ENCODE peak calls at places on chromosome 16, in nine cellular contexts. One of them, this sample, is unnamed.

GRCh38 chr16:919658-920631 is 50.8 kb downstream of the LMF1 start:
- DNase-seq in right lobe of liver: peak; percentile 50
- DNase-seq in fibroblast of lung: peak; percentile 33
- DNase-seq in heart left ventricle: no peak
- DNase-seq in transverse colon: no peak
- DNase-seq in mesendoderm: no peak
- DNase-seq in neural progenitor cell: no peak
- DNase-seq in right atrium auricular region: peak; percentile 63
- DNase-seq in adrenal gland: no peak
- DNase-seq in this sample: no peak

GRCh38 chr16:52069866-52070265 is 477.1 kb downstream of the TOX3 start:
- DNase-seq in right lobe of liver: no peak
- DNase-seq in fibroblast of lung: peak; percentile 15
- DNase-seq in heart left ventricle: no peak
- DNase-seq in transverse colon: no peak
- DNase-seq in mesendoderm: peak; percentile 73
- DNase-seq in neural progenitor cell: peak; percentile 59
- DNase-seq in right atrium auricular region: no peak
- DNase-seq in adrenal gland: no peak
- DNase-seq in this sample: peak; percentile 34

GRCh38 chr16:8798535-8799157 is 1.0 kb downstream of the PMM2 start:
- DNase-seq in right lobe of liver: no peak
- DNase-seq in fibroblast of lung: no peak
- DNase-seq in heart left ventricle: no peak
- DNase-seq in transverse colon: no peak
- DNase-seq in mesendoderm: no peak
- DNase-seq in neural progenitor cell: no peak
- DNase-seq in right atrium auricular region: no peak
- DNase-seq in adrenal gland: no peak
- DNase-seq in this sample: no peak

GRCh38 chr16:12573730-12574383 is 229.8 kb downstream of the CPPED1 start:
- DNase-seq in right lobe of liver: peak; percentile 80
- DNase-seq in fibroblast of lung: peak; percentile 2
- DNase-seq in heart left ventricle: peak; percentile 21
- DNase-seq in transverse colon: peak; percentile 51
- DNase-seq in mesendoderm: peak; percentile 72
- DNase-seq in neural progenitor cell: peak; percentile 70
- DNase-seq in right atrium auricular region: peak; percentile 64
- DNase-seq in adrenal gland: peak; percentile 33
- DNase-seq in this sample: peak; percentile 54

GRCh38 chr16:81564368-81565060 is 119.9 kb downstream of the CMIP start:
- DNase-seq in right lobe of liver: no peak
- DNase-seq in fibroblast of lung: no peak
- DNase-seq in heart left ventricle: no peak
- DNase-seq in transverse colon: no peak
- DNase-seq in mesendoderm: no peak
- DNase-seq in neural progenitor cell: no peak
- DNase-seq in right atrium auricular region: no peak
- DNase-seq in adrenal gland: no peak
- DNase-seq in this sample: no peak

GRCh38 chr16:30429418-30429677 is 482 bp downstream of the DCTPP1 start:
- DNase-seq in right lobe of liver: no peak
- DNase-seq in fibroblast of lung: no peak
- DNase-seq in heart left ventricle: no peak
- DNase-seq in transverse colon: no peak
- DNase-seq in mesendoderm: no peak
- DNase-seq in neural progenitor cell: no peak
- DNase-seq in right atrium auricular region: no peak
- DNase-seq in adrenal gland: no peak
- DNase-seq in this sample: peak; percentile 30

GRCh38 chr16:67244387-67245188 is 2.7 kb downstream of the FHOD1 start:
- DNase-seq in right lobe of liver: peak; percentile 79
- DNase-seq in fibroblast of lung: peak; percentile 68
- DNase-seq in heart left ventricle: peak; percentile 87
- DNase-seq in transverse colon: peak; percentile 76
- DNase-seq in mesendoderm: peak; percentile 77
- DNase-seq in neural progenitor cell: no peak
- DNase-seq in right atrium auricular region: peak; percentile 84
- DNase-seq in adrenal gland: peak; percentile 75
- DNase-seq in this sample: peak; percentile 79

GRCh38 chr16:69563605-69564580 is 1.9 kb upstream of the NFAT5 start:
- DNase-seq in right lobe of liver: no peak
- DNase-seq in fibroblast of lung: peak; percentile 17
- DNase-seq in heart left ventricle: no peak
- DNase-seq in transverse colon: no peak
- DNase-seq in mesendoderm: peak; percentile 61
- DNase-seq in neural progenitor cell: peak; percentile 92
- DNase-seq in right atrium auricular region: no peak
- DNase-seq in adrenal gland: no peak
- DNase-seq in this sample: peak; percentile 23

GRCh38 chr16:19071811-19072777 is 4.7 kb downstream of the COQ7 start:
- DNase-seq in right lobe of liver: no peak
- DNase-seq in fibroblast of lung: peak; percentile 61
- DNase-seq in heart left ventricle: peak; percentile 40
- DNase-seq in transverse colon: peak; percentile 77
- DNase-seq in mesendoderm: peak; percentile 75
- DNase-seq in neural progenitor cell: peak; percentile 66
- DNase-seq in right atrium auricular region: no peak
- DNase-seq in adrenal gland: peak; percentile 50
- DNase-seq in this sample: peak; percentile 42

GRCh38 chr16:53518550-53519416 is 15.8 kb upstream of the AKTIP start:
- DNase-seq in right lobe of liver: no peak
- DNase-seq in fibroblast of lung: no peak
- DNase-seq in heart left ventricle: peak; percentile 74
- DNase-seq in transverse colon: peak; percentile 71
- DNase-seq in mesendoderm: no peak
- DNase-seq in neural progenitor cell: no peak
- DNase-seq in right atrium auricular region: peak; percentile 80
- DNase-seq in adrenal gland: no peak
- DNase-seq in this sample: no peak

GRCh38 chr16:30964540-30965226 is 7.1 kb downstream of the SETD1A start:
- DNase-seq in right lobe of liver: no peak
- DNase-seq in fibroblast of lung: no peak
- DNase-seq in heart left ventricle: no peak
- DNase-seq in transverse colon: no peak
- DNase-seq in mesendoderm: no peak
- DNase-seq in neural progenitor cell: no peak
- DNase-seq in right atrium auricular region: no peak
- DNase-seq in adrenal gland: no peak
- DNase-seq in this sample: no peak

GRCh38 chr16:86878290-86879160 is 300.2 kb downstream of the FOXL1 start:
- DNase-seq in right lobe of liver: no peak
- DNase-seq in fibroblast of lung: no peak
- DNase-seq in heart left ventricle: no peak
- DNase-seq in transverse colon: no peak
- DNase-seq in mesendoderm: no peak
- DNase-seq in neural progenitor cell: peak; percentile 36
- DNase-seq in right atrium auricular region: no peak
- DNase-seq in adrenal gland: no peak
- DNase-seq in this sample: no peak

GRCh38 chr16:56842133-56842532 is 22.9 kb upstream of the SLC12A3 start:
- DNase-seq in right lobe of liver: no peak
- DNase-seq in fibroblast of lung: no peak
- DNase-seq in heart left ventricle: no peak
- DNase-seq in transverse colon: no peak
- DNase-seq in mesendoderm: no peak
- DNase-seq in neural progenitor cell: no peak
- DNase-seq in right atrium auricular region: no peak
- DNase-seq in adrenal gland: no peak
- DNase-seq in this sample: no peak

GRCh38 chr16:61892531-61892930 is 143.7 kb downstream of the CDH8 start:
- DNase-seq in right lobe of liver: no peak
- DNase-seq in fibroblast of lung: no peak
- DNase-seq in heart left ventricle: no peak
- DNase-seq in transverse colon: no peak
- DNase-seq in mesendoderm: peak; percentile 47
- DNase-seq in neural progenitor cell: no peak
- DNase-seq in right atrium auricular region: no peak
- DNase-seq in adrenal gland: no peak
- DNase-seq in this sample: peak; percentile 26

GRCh38 chr16:23975293-23975692 is 139.5 kb downstream of the PRKCB start:
- DNase-seq in right lobe of liver: no peak
- DNase-seq in fibroblast of lung: no peak
- DNase-seq in heart left ventricle: no peak
- DNase-seq in transverse colon: no peak
- DNase-seq in mesendoderm: no peak
- DNase-seq in neural progenitor cell: no peak
- DNase-seq in right atrium auricular region: no peak
- DNase-seq in adrenal gland: no peak
- DNase-seq in this sample: no peak

GRCh38 chr16:87358250-87358649 is 25.3 kb downstream of the FBXO31 start:
- DNase-seq in right lobe of liver: no peak
- DNase-seq in fibroblast of lung: no peak
- DNase-seq in heart left ventricle: no peak
- DNase-seq in transverse colon: no peak
- DNase-seq in mesendoderm: no peak
- DNase-seq in neural progenitor cell: no peak
- DNase-seq in right atrium auricular region: no peak
- DNase-seq in adrenal gland: no peak
- DNase-seq in this sample: no peak

GRCh38 chr16:71479420-71479819 is 9.7 kb downstream of the ZNF19 start:
- DNase-seq in right lobe of liver: no peak
- DNase-seq in fibroblast of lung: peak; percentile 40
- DNase-seq in heart left ventricle: no peak
- DNase-seq in transverse colon: peak; percentile 10
- DNase-seq in mesendoderm: peak; percentile 64
- DNase-seq in neural progenitor cell: peak; percentile 60
- DNase-seq in right atrium auricular region: no peak
- DNase-seq in adrenal gland: no peak
- DNase-seq in this sample: no peak

GRCh38 chr16:70753228-70753627 is 47.7 kb downstream of the VAC14 start:
- DNase-seq in right lobe of liver: no peak
- DNase-seq in fibroblast of lung: no peak
- DNase-seq in heart left ventricle: no peak
- DNase-seq in transverse colon: no peak
- DNase-seq in mesendoderm: no peak
- DNase-seq in neural progenitor cell: no peak
- DNase-seq in right atrium auricular region: no peak
- DNase-seq in adrenal gland: no peak
- DNase-seq in this sample: no peak

GRCh38 chr16:22369221-22369811 is 5.1 kb downstream of the CDR2 start:
- DNase-seq in right lobe of liver: no peak
- DNase-seq in fibroblast of lung: peak; percentile 82
- DNase-seq in heart left ventricle: peak; percentile 32
- DNase-seq in transverse colon: no peak
- DNase-seq in mesendoderm: no peak
- DNase-seq in neural progenitor cell: no peak
- DNase-seq in right atrium auricular region: no peak
- DNase-seq in adrenal gland: no peak
- DNase-seq in this sample: no peak

GRCh38 chr16:86016201-86016965 is 117.4 kb downstream of the IRF8 start:
- DNase-seq in right lobe of liver: no peak
- DNase-seq in fibroblast of lung: peak; percentile 73
- DNase-seq in heart left ventricle: peak; percentile 24
- DNase-seq in transverse colon: peak; percentile 39
- DNase-seq in mesendoderm: peak; percentile 76
- DNase-seq in neural progenitor cell: peak; percentile 72
- DNase-seq in right atrium auricular region: no peak
- DNase-seq in adrenal gland: peak; percentile 33
- DNase-seq in this sample: peak; percentile 76

GRCh38 chr16:50313596-50314483 is 47.5 kb downstream of the ADCY7 start:
- DNase-seq in right lobe of liver: peak; percentile 76
- DNase-seq in fibroblast of lung: no peak
- DNase-seq in heart left ventricle: peak; percentile 60
- DNase-seq in transverse colon: no peak
- DNase-seq in mesendoderm: peak; percentile 68
- DNase-seq in neural progenitor cell: no peak
- DNase-seq in right atrium auricular region: peak; percentile 86
- DNase-seq in adrenal gland: no peak
- DNase-seq in this sample: no peak

GRCh38 chr16:66007717-66008116 is 358.8 kb upstream of the CDH5 start:
- DNase-seq in right lobe of liver: no peak
- DNase-seq in fibroblast of lung: peak; percentile 80
- DNase-seq in heart left ventricle: no peak
- DNase-seq in transverse colon: no peak
- DNase-seq in mesendoderm: no peak
- DNase-seq in neural progenitor cell: peak; percentile 8
- DNase-seq in right atrium auricular region: no peak
- DNase-seq in adrenal gland: no peak
- DNase-seq in this sample: peak; percentile 68
- H3K27ac ChIP-seq in right lobe of liver: no peak overlapping the region
- H3K27ac ChIP-seq in fibroblast of lung: peak overlapping the region; percentile 62
- H3K27ac ChIP-seq in heart left ventricle: no peak overlapping the region
- H3K27ac ChIP-seq in transverse colon: no peak overlapping the region
- H3K27ac ChIP-seq in mesendoderm: no peak overlapping the region
- H3K27ac ChIP-seq in neural progenitor cell: no peak overlapping the region
- H3K27ac ChIP-seq in right atrium auricular region: no peak overlapping the region
- H3K27ac ChIP-seq in adrenal gland: no peak overlapping the region
- H3K27ac ChIP-seq in this sample: no peak overlapping the region

GRCh38 chr16:88626646-88627045 is 11.7 kb upstream of the IL17C start:
- DNase-seq in right lobe of liver: no peak
- DNase-seq in fibroblast of lung: no peak
- DNase-seq in heart left ventricle: no peak
- DNase-seq in transverse colon: no peak
- DNase-seq in mesendoderm: no peak
- DNase-seq in neural progenitor cell: no peak
- DNase-seq in right atrium auricular region: no peak
- DNase-seq in adrenal gland: no peak
- DNase-seq in this sample: no peak
- H3K27ac ChIP-seq in right lobe of liver: no peak overlapping the region
- H3K27ac ChIP-seq in fibroblast of lung: no peak overlapping the region
- H3K27ac ChIP-seq in heart left ventricle: no peak overlapping the region
- H3K27ac ChIP-seq in transverse colon: no peak overlapping the region
- H3K27ac ChIP-seq in mesendoderm: no peak overlapping the region
- H3K27ac ChIP-seq in neural progenitor cell: no peak overlapping the region
- H3K27ac ChIP-seq in right atrium auricular region: no peak overlapping the region
- H3K27ac ChIP-seq in adrenal gland: no peak overlapping the region
- H3K27ac ChIP-seq in this sample: no peak overlapping the region

DNA sequence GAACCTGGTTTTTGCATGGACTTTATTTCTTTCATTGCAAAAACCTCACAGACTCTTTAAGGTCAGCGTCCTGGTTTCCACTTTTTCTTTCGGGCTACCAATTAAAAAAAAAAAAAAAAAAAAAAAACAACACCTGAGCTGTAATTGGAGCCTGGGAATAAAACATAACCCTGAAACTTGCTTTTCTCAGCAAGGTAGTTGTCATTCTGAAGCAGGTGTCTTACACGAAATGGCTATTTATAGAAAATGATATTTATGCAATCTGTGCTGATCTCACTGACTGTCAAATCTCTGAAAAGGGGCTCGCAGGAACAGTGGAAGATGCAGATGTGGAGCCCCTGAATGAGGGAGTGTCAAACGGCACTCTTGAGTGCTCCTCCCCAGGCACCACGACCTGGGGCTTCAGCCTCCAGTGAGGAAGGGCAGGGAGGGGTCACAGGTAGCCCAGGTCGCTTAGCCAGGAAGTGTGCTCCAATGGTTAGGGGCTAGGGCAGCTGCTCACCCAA is 10.4 kb upstream of the COTL1 start:
- DNase-seq in right lobe of liver: no peak
- DNase-seq in fibroblast of lung: no peak
- DNase-seq in heart left ventricle: no peak
- DNase-seq in transverse colon: no peak
- DNase-seq in mesendoderm: no peak
- DNase-seq in neural progenitor cell: no peak
- DNase-seq in right atrium auricular region: no peak
- DNase-seq in adrenal gland: no peak
- DNase-seq in this sample: no peak
- H3K27ac ChIP-seq in right lobe of liver: no peak overlapping the region
- H3K27ac ChIP-seq in fibroblast of lung: no peak overlapping the region
- H3K27ac ChIP-seq in heart left ventricle: no peak overlapping the region
- H3K27ac ChIP-seq in transverse colon: no peak overlapping the region
- H3K27ac ChIP-seq in mesendoderm: no peak overlapping the region
- H3K27ac ChIP-seq in neural progenitor cell: no peak overlapping the region
- H3K27ac ChIP-seq in right atrium auricular region: no peak overlapping the region
- H3K27ac ChIP-seq in adrenal gland: no peak overlapping the region
- H3K27ac ChIP-seq in this sample: no peak overlapping the region

GRCh38 chr16:2992383-2993081 is 12.3 kb upstream of the PKMYT1 start:
- DNase-seq in right lobe of liver: no peak
- DNase-seq in fibroblast of lung: no peak
- DNase-seq in heart left ventricle: no peak
- DNase-seq in transverse colon: no peak
- DNase-seq in mesendoderm: no peak
- DNase-seq in neural progenitor cell: no peak
- DNase-seq in right atrium auricular region: no peak
- DNase-seq in adrenal gland: no peak
- DNase-seq in this sample: peak; percentile 89
- H3K27ac ChIP-seq in right lobe of liver: no peak overlapping the region
- H3K27ac ChIP-seq in fibroblast of lung: no peak overlapping the region
- H3K27ac ChIP-seq in heart left ventricle: no peak overlapping the region
- H3K27ac ChIP-seq in transverse colon: no peak overlapping the region
- H3K27ac ChIP-seq in mesendoderm: no peak overlapping the region
- H3K27ac ChIP-seq in neural progenitor cell: no peak overlapping the region
- H3K27ac ChIP-seq in right atrium auricular region: no peak overlapping the region
- H3K27ac ChIP-seq in adrenal gland: no peak overlapping the region
- H3K27ac ChIP-seq in this sample: peak overlapping the region; percentile 63

This sample was measured in RWPE1.